ENCODE peak calls at places on chromosomes 5 and 9, in ten cellular contexts. T, I, O, X, J, W, D, R, L and A are unnamed samples.

GRCh38 chr5:170226661-170227060 is 6.1 kb upstream of the C5orf58 start:
- DNase-seq in X (no peak), T (peak), L (no peak), O (no peak), W (no peak), I (no peak), D (peak), R (no peak), J (no peak), A (no peak)

GRCh38 chr9:32387256-32387655 is 2.8 kb downstream of the ACO1 start:
- DNase-seq in O (no peak), D (no peak), T (no peak), X (no peak), R (no peak), J (no peak), L (no peak), W (no peak), I (peak), A (no peak)

GRCh38 chr5:123421773-123422172 is 1.4 kb downstream of the CEP120 start:
- DNase-seq in T (no peak), W (no peak), I (no peak), X (no peak), L (no peak), J (no peak), O (no peak), D (no peak), R (no peak), A (no peak)

GRCh38 chr9:128007566-128008138 is 26.9 kb upstream of the EEIG1 start:
- DNase-seq in J (peak), R (no peak), D (peak), X (peak), O (peak), L (peak), I (peak), W (peak), T (no peak), A (peak)

GRCh38 chr9:684055-684949 is 157.2 kb upstream of the DMRT1 start:
- DNase-seq in W (no peak), L (no peak), O (no peak), D (no peak), J (peak), T (no peak), R (no peak), X (peak), I (no peak), A (peak)

GRCh38 chr9:134637696-134638502 is 3.7 kb upstream of the COL5A1 start:
- DNase-seq in L (no peak), R (no peak), X (no peak), W (no peak), D (no peak), I (no peak), T (peak), O (no peak), J (no peak), A (no peak)

GRCh38 chr5:141636413-141637265 is at the start of the genes HDAC3 and RELL2:
- DNase-seq in T (peak), X (peak), J (peak), L (peak), W (peak), O (peak), I (peak), R (peak), D (peak), A (peak)

GRCh38 chr5:172188033-172188892 is at the start of gene STK10:
- DNase-seq in I (peak), O (peak), L (peak), J (peak), X (peak), T (peak), W (peak), R (peak), D (peak), A (peak)

GRCh38 chr5:115857621-115858349 is 16.1 kb downstream of the AP3S1 start:
- DNase-seq in D (no peak), T (no peak), X (peak), R (no peak), O (no peak), L (no peak), I (no peak), W (no peak), J (peak), A (peak)

GRCh38 chr9:116546711-116547581 is 140.2 kb upstream of the TRIM32 start:
- DNase-seq in D (no peak), X (peak), L (no peak), J (peak), I (no peak), R (no peak), W (no peak), T (no peak), O (no peak), A (peak)

GRCh38 chr5:145777445-145778063 is 57.6 kb downstream of the PRELID2 start:
- DNase-seq in R (no peak), J (no peak), X (no peak), L (no peak), T (no peak), D (no peak), W (no peak), I (no peak), O (no peak), A (no peak)

GRCh38 chr5:143592648-143593047 is 189.2 kb upstream of the NR3C1 start:
- DNase-seq in O (no peak), J (no peak), X (peak), R (no peak), I (no peak), T (no peak), W (no peak), D (no peak), L (peak), A (peak)

GRCh38 chr9:101365181-101365580 is 19.6 kb downstream of the BAAT start:
- DNase-seq in I (no peak), O (no peak), D (no peak), L (no peak), X (peak), W (no peak), J (no peak), R (no peak), T (no peak), A (peak)

GRCh38 chr5:92560698-92561361 is 1020.2 kb downstream of the NR2F1-AS1 start:
- DNase-seq in I (no peak), L (no peak), R (no peak), D (no peak), W (no peak), T (no peak), X (peak), O (peak), J (no peak), A (peak)

GRCh38 chr5:59673438-59674058 is 220.0 kb downstream of the PDE4D start:
- DNase-seq in L (peak), X (peak), I (no peak), W (no peak), T (no peak), O (peak), R (no peak), J (peak), D (no peak), A (peak)

GRCh38 chr5:3594514-3595101 is 1.0 kb upstream of the IRX1 start:
- DNase-seq in O (no peak), J (peak), I (no peak), W (no peak), X (no peak), L (no peak), R (no peak), T (no peak), D (no peak), A (peak)

GRCh38 chr5:173204185-173204979 is 30.6 kb downstream of the NKX2-5 start:
- DNase-seq in I (peak), O (peak), W (no peak), X (peak), T (no peak), L (peak), J (peak), D (no peak), R (no peak), A (peak)

GRCh38 chr9:129697111-129697955 is 31.9 kb downstream of the PRRX2 start:
- DNase-seq in O (no peak), T (peak), I (peak), D (peak), L (no peak), R (no peak), W (peak), X (peak), J (no peak), A (peak)

GRCh38 chr5:148372883-148373282 is 10.9 kb upstream of the FBXO38 start:
- DNase-seq in I (no peak), J (peak), O (no peak), L (no peak), D (no peak), X (no peak), W (no peak), R (no peak), T (no peak), A (no peak)

GRCh38 chr5:72817639-72818266 is 1.3 kb downstream of the TNPO1 start:
- DNase-seq in D (no peak), J (no peak), L (no peak), W (no peak), O (no peak), R (no peak), I (no peak), X (no peak), T (no peak), A (peak)

GRCh38 chr9:93683331-93684134 is 107.1 kb downstream of the PHF2 start:
- DNase-seq in W (peak), L (no peak), T (no peak), O (no peak), R (no peak), J (no peak), I (no peak), D (no peak), X (no peak), A (no peak)

GRCh38 chr9:105286098-105286497 is 41.6 kb downstream of the SLC44A1 start:
- DNase-seq in R (no peak), T (no peak), X (peak), I (no peak), D (no peak), L (no peak), W (no peak), J (no peak), O (no peak), A (peak)

GRCh38 chr5:169071-169727 is 22.1 kb upstream of the LRRC14B start:
- DNase-seq in X (peak), L (no peak), T (peak), J (no peak), D (peak), O (no peak), W (peak), R (peak), I (peak), A (peak)

GRCh38 chr5:159210306-159210722 is 961 bp upstream of the RNF145 start:
- DNase-seq in L (no peak), W (no peak), T (no peak), J (peak), X (peak), D (no peak), R (no peak), I (peak), O (no peak), A (no peak)

GRCh38 chr5:79146352-79146751 is 34.7 kb downstream of the BHMT start:
- DNase-seq in X (no peak), O (no peak), J (peak), D (no peak), W (no peak), L (no peak), I (no peak), R (no peak), T (no peak), A (peak)

GRCh38 chr5:160508780-160509361 is 87.2 kb downstream of the PTTG1 start:
- DNase-seq in O (peak), X (peak), R (no peak), T (peak), L (peak), D (peak), J (peak), W (no peak), I (peak), A (peak)

GRCh38 chr9:93306579-93307091 is 122.7 kb downstream of the WNK2 start:
- DNase-seq in D (no peak), X (no peak), T (peak), L (no peak), R (no peak), W (peak), J (no peak), I (no peak), O (no peak), A (no peak)

GRCh38 chr5:57529864-57530263 is 47.3 kb upstream of the ACTBL2 start:
- DNase-seq in J (no peak), T (no peak), I (no peak), W (no peak), X (no peak), L (peak), D (no peak), O (no peak), R (no peak), A (no peak)

GRCh38 chr9:131407717-131408195 is 13.9 kb downstream of the PRRC2B start:
- DNase-seq in L (no peak), D (peak), I (peak), R (no peak), T (peak), W (peak), X (peak), J (peak), O (no peak), A (peak)

GRCh38 chr5:132059696-132060500 is 557 bp upstream of the IL3 start:
- DNase-seq in W (peak), J (no peak), X (no peak), T (peak), I (no peak), D (peak), O (no peak), L (no peak), R (peak), A (no peak)

GRCh38 chr5:114361724-114362196 is at the start of gene KCNN2:
- DNase-seq in J (peak), W (no peak), X (peak), D (peak), T (peak), I (peak), R (peak), L (peak), O (no peak), A (peak)

GRCh38 chr5:147098233-147098790 is 136.5 kb upstream of the STK32A start:
- DNase-seq in T (no peak), W (no peak), R (no peak), L (peak), O (peak), I (peak), J (peak), D (no peak), X (peak), A (peak)

GRCh38 chr5:120803282-120803681 is 339.2 kb downstream of the PRR16 start:
- DNase-seq in T (no peak), J (peak), L (no peak), I (no peak), X (peak), W (no peak), R (no peak), D (no peak), O (peak), A (peak)

GRCh38 chr9:16619341-16619740 is 251.1 kb downstream of the BNC2 start:
- DNase-seq in I (no peak), O (no peak), D (no peak), J (no peak), X (peak), T (no peak), R (no peak), W (no peak), L (no peak), A (no peak)

GRCh38 chr5:1479581-1480188 is 34.4 kb upstream of the SLC6A3 start:
- DNase-seq in X (peak), I (peak), D (peak), J (no peak), L (peak), W (no peak), O (no peak), T (no peak), R (no peak), A (peak)

GRCh38 chr9:20364954-20365353 is 257.3 kb downstream of the MLLT3 start:
- DNase-seq in X (no peak), L (no peak), J (no peak), D (no peak), O (no peak), I (no peak), R (no peak), W (no peak), T (no peak), A (no peak)

GRCh38 chr9:20358201-20358600 is 264.1 kb downstream of the MLLT3 start:
- DNase-seq in I (no peak), W (no peak), L (no peak), O (no peak), T (no peak), J (peak), R (no peak), D (no peak), X (peak), A (peak)

GRCh38 chr9:20361656-20362570 is 260.4 kb downstream of the MLLT3 start:
- DNase-seq in X (no peak), R (no peak), W (no peak), L (peak), I (no peak), O (no peak), D (no peak), J (no peak), T (no peak), A (no peak)

GRCh38 chr9:20363233-20363632 is 259.1 kb downstream of the MLLT3 start:
- DNase-seq in R (no peak), W (no peak), D (no peak), X (no peak), O (no peak), L (no peak), J (no peak), I (no peak), T (no peak), A (no peak)

GRCh38 chr9:20361220-20361619 is 261.1 kb downstream of the MLLT3 start:
- DNase-seq in O (no peak), L (no peak), T (no peak), W (no peak), X (no peak), D (no peak), R (no peak), I (no peak), J (no peak), A (no peak)
- H3K4me3 ChIP-seq in O (no peak), L (no peak), T (no peak), W (no peak), X (no peak), D (no peak), R (no peak), I (no peak), J (no peak), A (no peak)

DNA sequence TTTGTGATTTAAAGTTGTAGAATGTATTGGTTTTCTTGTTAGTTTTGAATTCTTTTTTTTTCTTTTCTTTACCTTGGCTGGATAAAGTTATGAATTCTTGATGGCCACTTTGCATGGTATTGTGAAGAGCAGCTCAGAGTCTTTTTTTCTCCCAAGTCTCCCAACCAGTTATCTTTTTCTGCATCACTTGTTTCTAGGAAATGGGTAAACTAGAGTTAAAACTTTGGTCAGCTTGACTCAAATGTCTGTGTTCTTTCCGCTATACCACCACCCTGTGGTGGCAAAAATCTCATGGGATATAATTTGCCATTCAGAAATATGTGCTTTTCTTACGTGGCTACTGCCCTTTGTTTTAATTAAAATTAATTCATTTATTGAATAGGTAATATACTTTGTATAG is 113.2 kb downstream of the UNC13B start:
- DNase-seq in J (no peak), R (no peak), I (no peak), X (peak), D (no peak), L (no peak), W (no peak), T (no peak), O (no peak), A (no peak)
- TF ChIP-seq CTCF in J (no peak), R (peak), I (no peak), X (no peak), D (no peak), L (no peak), W (no peak), T (no peak), O (no peak), A (no peak)

GRCh38 chr9:72951043-72951442 is 1.8 kb downstream of the ALDH1A1 start:
- DNase-seq in R (no peak), I (no peak), O (no peak), D (no peak), W (no peak), J (no peak), X (no peak), L (no peak), T (no peak), A (no peak)

GRCh38 chr9:72952394-72952720 is 496 bp downstream of the ALDH1A1 start:
- DNase-seq in D (no peak), J (no peak), I (no peak), L (no peak), R (no peak), X (no peak), O (no peak), W (no peak), T (no peak), A (no peak)

GRCh38 chr9:72949918-72950325 is 2.9 kb downstream of the ALDH1A1 start:
- DNase-seq in L (no peak), W (no peak), D (no peak), X (no peak), J (no peak), R (no peak), T (no peak), I (no peak), O (no peak), A (no peak)

GRCh38 chr9:72952914-72953313 is at the start of gene ALDH1A1:
- DNase-seq in J (peak), X (no peak), W (no peak), R (no peak), D (no peak), O (no peak), I (peak), L (no peak), T (no peak), A (peak)

GRCh38 chr9:72951520-72952393 is 1.1 kb downstream of the ALDH1A1 start:
- DNase-seq in J (no peak), O (no peak), X (no peak), D (no peak), I (peak), R (no peak), L (no peak), W (no peak), T (no peak), A (no peak)
- H3K4me3 ChIP-seq in J (no peak), O (no peak), X (no peak), D (peak), I (peak), R (no peak), L (no peak), W (peak), T (peak), A (no peak)

GRCh38 chr9:117622347-117622746 is 81.9 kb upstream of the TLR4 start:
- DNase-seq in R (no peak), W (no peak), J (no peak), D (no peak), O (no peak), T (no peak), I (no peak), L (no peak), X (peak), A (no peak)
- TF ChIP-seq CTCF in R (no peak), W (no peak), J (peak), D (no peak), O (no peak), T (no peak), I (no peak), L (no peak), X (peak), A (no peak)

DNA sequence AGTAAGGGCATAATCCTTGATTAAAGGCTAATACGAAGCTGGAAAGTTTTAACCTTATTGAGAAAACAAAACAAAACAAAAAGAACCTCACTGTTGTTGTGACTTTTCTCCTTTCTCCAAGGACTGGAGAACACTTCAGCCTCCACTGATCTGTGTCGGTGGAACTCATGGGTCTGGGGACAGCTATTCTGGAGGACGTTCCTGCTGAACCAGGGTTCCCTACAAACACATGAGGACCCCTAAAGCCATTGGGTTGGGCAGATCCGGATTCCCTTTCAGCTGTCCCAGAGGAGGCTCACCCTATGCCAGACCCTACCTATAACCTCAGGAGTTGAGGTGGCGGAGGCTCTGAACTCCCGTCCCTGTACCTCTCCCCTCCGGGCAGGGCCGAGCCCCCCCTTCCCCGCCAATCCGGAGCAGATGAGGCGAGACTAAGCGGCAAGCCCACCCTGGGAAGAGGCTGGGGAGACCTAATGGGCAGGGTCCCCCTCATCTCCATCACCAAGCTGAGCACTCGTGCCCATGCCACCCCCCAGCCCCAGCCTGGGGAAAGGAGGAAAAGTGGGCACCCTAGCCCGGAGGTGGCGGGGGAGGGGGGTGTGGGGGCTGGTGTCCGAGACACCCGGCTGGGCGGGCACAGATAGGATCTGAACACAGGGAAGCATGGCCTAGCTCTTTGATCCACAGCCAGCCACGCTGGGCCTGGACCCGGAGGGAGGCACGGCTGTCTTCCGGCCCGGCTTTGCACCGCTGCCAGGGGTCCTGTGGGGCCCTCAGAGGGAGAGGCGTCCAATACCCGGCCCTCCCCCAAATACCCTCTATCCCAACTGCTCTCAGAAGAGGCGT is 1.5 kb upstream of the TCF7 start:
- DNase-seq in D (no peak), L (no peak), J (no peak), W (no peak), R (no peak), I (no peak), O (no peak), T (no peak), X (no peak), A (no peak)
- H3K4me3 ChIP-seq in D (no peak), L (peak), J (no peak), W (no peak), R (no peak), I (no peak), O (no peak), T (peak), X (no peak), A (no peak)